ENCODE peak calls at places on chromosome 2, in nine cellular contexts. Z is fibroblast of pulmonary artery; T is keratinocyte; E is D341Med; G is NCI-H774; P is upper lobe of right lung; M is left lung; H is GM23248; L is CD4-positive, alpha-beta T cell. Q is an unnamed sample.

GRCh38 chr2:28621172-28622100 is 125.6 kb downstream of the PLB1 start:
- DNase-seq in Z (peak), T (no peak), E (no peak), G (peak), P (peak), M (no peak), H (peak), L (peak), Q (peak)

GRCh38 chr2:203534486-203535077 is 519 bp downstream of the RAPH1 start:
- DNase-seq in Z (no peak), T (no peak), E (peak), G (peak), P (no peak), M (no peak), H (peak), L (peak), Q (no peak)

GRCh38 chr2:216713691-216714411 is 18.5 kb upstream of the IGFBP5 start:
- DNase-seq in Z (peak), T (peak), E (no peak), G (no peak), P (no peak), M (no peak), H (peak), L (no peak), Q (no peak)

GRCh38 chr2:86079981-86080911 is 25.4 kb downstream of the POLR1A start:
- DNase-seq in Z (peak), T (peak), E (peak), G (peak), P (peak), M (peak), H (peak), L (peak), Q (peak)

GRCh38 chr2:148202237-148202636 is 181.3 kb downstream of the MBD5 start:
- DNase-seq in Z (no peak), T (no peak), E (no peak), G (no peak), P (no peak), M (no peak), H (no peak), L (no peak), Q (no peak)

GRCh38 chr2:173290518-173290917 is 64.2 kb upstream of the CDCA7 start:
- DNase-seq in Z (no peak), T (no peak), E (no peak), G (no peak), P (no peak), M (no peak), H (no peak), L (no peak), Q (no peak)

GRCh38 chr2:234335676-234336228 is 161.1 kb downstream of the ARL4C start:
- DNase-seq in Z (peak), T (peak), E (no peak), G (no peak), P (peak), M (no peak), H (peak), L (peak), Q (peak)

GRCh38 chr2:179422037-179422643 is 157.5 kb upstream of the SESTD1 start:
- DNase-seq in Z (peak), T (peak), E (peak), G (peak), P (peak), M (peak), H (peak), L (peak), Q (peak)

GRCh38 chr2:144358979-144359541 is 160.9 kb downstream of the ZEB2 start:
- DNase-seq in Z (peak), T (no peak), E (no peak), G (no peak), P (no peak), M (no peak), H (peak), L (no peak), Q (no peak)

GRCh38 chr2:71243548-71244301 is 16.8 kb upstream of the PAIP2B start:
- DNase-seq in Z (no peak), T (no peak), E (no peak), G (no peak), P (no peak), M (no peak), H (no peak), L (no peak), Q (no peak)

GRCh38 chr2:100321881-100322820 is at the start of gene LONRF2:
- DNase-seq in Z (no peak), T (no peak), E (peak), G (peak), P (peak), M (peak), H (peak), L (no peak), Q (peak)

GRCh38 chr2:113769555-113769954 is 13.1 kb upstream of the SLC35F5 start:
- DNase-seq in Z (no peak), T (no peak), E (no peak), G (no peak), P (no peak), M (no peak), H (no peak), L (no peak), Q (no peak)

GRCh38 chr2:149994057-149994728 is 406.6 kb upstream of the MMADHC start:
- DNase-seq in Z (peak), T (peak), E (peak), G (no peak), P (no peak), M (no peak), H (peak), L (no peak), Q (no peak)

GRCh38 chr2:188986839-188987238 is 12.7 kb downstream of the COL3A1 start:
- DNase-seq in Z (peak), T (no peak), E (no peak), G (no peak), P (no peak), M (no peak), H (peak), L (no peak), Q (no peak)

GRCh38 chr2:167127135-167127534 is 238.9 kb downstream of the XIRP2 start:
- DNase-seq in Z (peak), T (no peak), E (peak), G (no peak), P (no peak), M (no peak), H (peak), L (no peak), Q (peak)

GRCh38 chr2:197195591-197195990 is 115.0 kb downstream of the ANKRD44 start:
- DNase-seq in Z (no peak), T (no peak), E (no peak), G (no peak), P (no peak), M (no peak), H (no peak), L (no peak), Q (no peak)

GRCh38 chr2:121746071-121746578 is 9.3 kb upstream of the TSN start:
- DNase-seq in Z (no peak), T (no peak), E (no peak), G (no peak), P (no peak), M (no peak), H (no peak), L (no peak), Q (no peak)

GRCh38 chr2:36918307-36918706 is 48.0 kb downstream of the STRN start:
- DNase-seq in Z (no peak), T (no peak), E (no peak), G (no peak), P (no peak), M (no peak), H (peak), L (no peak), Q (no peak)